ENCODE peak calls at places on chromosomes 3 and 15, in nine cellular contexts. S is A549, I is sigmoid colon, L is body of pancreas, P is adrenal gland, C is tibial nerve, D is IMR-90, B is upper lobe of left lung, Y is transverse colon. O is an unnamed sample.

GRCh38 chr3:36373084-36373483 is 7.2 kb upstream of the STAC start:
- DNase-seq in L (no peak), S (no peak), P (peak), D (peak), Y (no peak), C (no peak), B (no peak), I (no peak), O (no peak)

GRCh38 chr3:113844622-113845222 is 6.1 kb downstream of the GRAMD1C start:
- DNase-seq in Y (no peak), I (no peak), L (no peak), D (peak), B (no peak), P (no peak), S (peak), C (no peak), O (no peak)

GRCh38 chr3:126945891-126946290 is 37.0 kb upstream of the PLXNA1 start:
- DNase-seq in D (no peak), C (no peak), Y (no peak), P (no peak), B (no peak), I (peak), L (no peak), S (no peak), O (no peak)

GRCh38 chr15:71278989-71279756 is 163.9 kb downstream of the THSD4 start:
- DNase-seq in B (peak), I (peak), P (peak), Y (peak), L (peak), C (peak), D (peak), S (peak), O (peak)

GRCh38 chr3:152611905-152612304 is 223.0 kb upstream of the P2RY1 start:
- DNase-seq in L (no peak), P (no peak), D (no peak), Y (no peak), S (no peak), C (no peak), B (no peak), I (no peak), O (no peak)

GRCh38 chr15:61051570-61052031 is 177.5 kb downstream of the RORA start:
- DNase-seq in D (peak), Y (peak), B (peak), L (peak), S (peak), I (peak), P (peak), C (peak), O (no peak)

GRCh38 chr3:123392871-123393620 is 55.8 kb downstream of the ADCY5 start:
- DNase-seq in L (no peak), P (no peak), C (no peak), B (no peak), D (no peak), S (no peak), I (no peak), Y (no peak), O (no peak)

GRCh38 chr3:123330441-123330991 is 118.4 kb downstream of the ADCY5 start:
- DNase-seq in L (no peak), P (no peak), B (no peak), C (no peak), S (no peak), I (peak), Y (peak), D (no peak), O (peak)

GRCh38 chr15:22903961-22904534 is 65.6 kb downstream of the NIPA2 start:
- DNase-seq in P (no peak), B (no peak), L (peak), Y (peak), I (no peak), C (no peak), D (no peak), S (no peak), O (no peak)

GRCh38 chr3:63364909-63365308 is 86.8 kb downstream of the SYNPR start:
- DNase-seq in B (no peak), I (no peak), C (no peak), P (no peak), Y (no peak), D (no peak), S (no peak), L (no peak), O (no peak)

GRCh38 chr3:141646760-141647561 is 91.1 kb upstream of the RNF7 start:
- DNase-seq in C (no peak), I (no peak), S (peak), Y (peak), P (peak), D (peak), L (peak), B (peak), O (no peak)

DNA sequence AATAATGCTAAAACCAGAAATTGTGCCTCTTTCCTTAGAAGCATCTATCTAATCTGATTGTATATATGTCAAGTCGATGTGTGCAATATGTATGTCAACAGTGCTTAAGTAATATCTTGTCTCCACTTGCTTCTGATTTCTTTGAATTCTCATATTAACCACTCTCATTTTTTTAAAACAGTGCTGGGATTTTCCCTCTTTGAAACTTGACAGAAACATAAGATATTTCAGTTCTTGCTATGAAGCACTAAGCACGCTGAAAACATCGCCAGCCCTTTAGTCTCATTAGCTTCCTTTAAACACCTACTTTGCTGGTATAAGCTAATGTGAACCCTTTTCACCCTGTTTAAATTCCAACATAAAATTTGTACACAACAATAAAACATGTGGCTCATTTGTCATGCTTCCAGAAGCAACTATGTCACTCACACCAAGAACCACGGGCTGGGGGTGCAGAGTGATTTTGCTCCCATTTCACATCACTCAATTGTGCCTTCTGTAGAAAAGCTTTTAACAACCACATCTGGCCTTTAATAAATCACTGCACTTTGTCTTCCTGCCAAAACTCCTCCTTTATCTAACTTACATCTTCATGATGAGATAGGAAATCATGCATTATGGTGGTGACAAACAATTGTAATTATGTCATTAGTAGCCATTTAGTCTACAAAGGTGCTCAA is 185.2 kb downstream of the FOXP1 start:
- DNase-seq in C (no peak), Y (no peak), D (no peak), L (no peak), B (no peak), I (no peak), P (no peak), S (no peak), O (no peak)
- TF ChIP-seq POLR2A in C (no peak), Y (no peak), D (no peak), L (no peak), B (no peak), I (no peak), P (no peak), S (no peak), O (no peak)

DNA sequence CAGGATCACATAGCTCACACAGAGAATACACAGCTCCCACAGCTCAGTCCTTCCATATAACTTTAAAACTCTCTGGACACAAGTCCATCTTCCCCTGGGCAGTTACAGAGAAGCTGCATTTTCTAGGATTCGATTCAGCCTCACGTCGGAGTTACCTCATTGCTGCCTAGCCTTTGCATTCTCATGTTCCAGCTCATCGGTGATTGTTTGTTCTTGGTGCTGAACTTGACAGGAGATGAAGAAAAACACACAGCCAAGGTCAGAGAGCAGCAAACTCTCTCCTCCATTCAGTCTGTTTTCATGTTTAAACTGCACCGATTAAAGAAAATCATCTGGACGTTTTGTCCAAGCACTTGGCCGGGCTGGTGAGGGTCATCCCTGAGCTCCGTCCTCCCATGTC is 375.5 kb upstream of the CFAP20DC start:
- DNase-seq in C (no peak), P (no peak), B (no peak), I (no peak), L (peak), S (no peak), Y (no peak), D (peak), O (no peak)
- H3K4me3 ChIP-seq in C (no peak), P (no peak), B (no peak), I (no peak), L (no peak), S (no peak), Y (no peak), D (no peak), O (no peak)

DNA sequence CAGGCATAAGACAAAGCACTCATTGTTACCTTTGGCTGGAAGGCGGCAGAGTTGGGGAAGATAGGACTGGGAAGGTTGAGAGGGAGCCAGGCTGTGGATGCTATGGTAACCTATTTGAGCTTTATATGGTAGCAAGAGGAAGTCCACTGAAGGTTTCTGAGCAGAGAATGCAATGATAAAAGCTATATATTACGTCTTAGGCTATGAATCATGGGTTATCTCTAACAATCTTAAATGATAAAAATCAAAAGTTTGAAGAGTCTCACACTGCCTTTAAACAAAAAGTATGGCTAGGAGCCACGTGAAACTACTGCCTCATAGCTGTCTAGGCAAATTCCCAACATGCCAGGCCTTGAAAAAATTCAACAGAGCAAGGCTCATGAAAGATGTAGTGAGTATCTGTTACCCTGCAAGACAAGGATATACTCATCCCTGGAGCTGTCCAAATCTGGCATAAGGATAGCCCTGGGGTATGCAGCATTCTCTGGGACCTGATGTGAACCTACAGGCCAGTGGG is 4.1 kb downstream of the P3H2 start:
- DNase-seq in Y (no peak), S (no peak), C (no peak), I (no peak), P (peak), B (no peak), L (no peak), D (peak), O (no peak)
- TF ChIP-seq CTCF in Y (no peak), S (no peak), C (no peak), I (no peak), P (no peak), B (no peak), L (no peak), D (no peak), O (no peak)

DNA sequence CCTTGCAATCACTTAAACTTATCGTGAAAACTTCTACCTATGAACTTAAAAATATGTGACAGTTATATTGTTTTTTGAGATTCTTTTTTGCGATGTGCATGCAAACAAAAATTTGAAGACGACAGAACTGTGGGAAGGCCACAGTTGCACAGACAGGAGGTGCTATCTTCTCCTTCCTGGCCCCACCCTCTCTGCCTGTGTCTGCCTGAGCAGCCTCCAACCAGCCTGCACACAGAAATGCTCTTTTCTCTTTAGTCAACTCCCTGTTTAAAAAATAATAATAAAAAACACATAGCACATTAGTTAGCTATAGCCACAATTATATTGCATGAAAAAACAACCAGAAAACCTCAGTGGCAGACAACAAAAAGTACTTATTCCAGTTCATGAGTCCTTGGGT is 212.2 kb downstream of the ZNF621 start:
- DNase-seq in Y (no peak), C (no peak), L (no peak), P (no peak), D (no peak), B (no peak), S (no peak), I (no peak), O (no peak)
- TF ChIP-seq POLR2A in Y (no peak), C (no peak), L (no peak), P (no peak), D (no peak), B (no peak), S (no peak), I (no peak), O (no peak)

DNA sequence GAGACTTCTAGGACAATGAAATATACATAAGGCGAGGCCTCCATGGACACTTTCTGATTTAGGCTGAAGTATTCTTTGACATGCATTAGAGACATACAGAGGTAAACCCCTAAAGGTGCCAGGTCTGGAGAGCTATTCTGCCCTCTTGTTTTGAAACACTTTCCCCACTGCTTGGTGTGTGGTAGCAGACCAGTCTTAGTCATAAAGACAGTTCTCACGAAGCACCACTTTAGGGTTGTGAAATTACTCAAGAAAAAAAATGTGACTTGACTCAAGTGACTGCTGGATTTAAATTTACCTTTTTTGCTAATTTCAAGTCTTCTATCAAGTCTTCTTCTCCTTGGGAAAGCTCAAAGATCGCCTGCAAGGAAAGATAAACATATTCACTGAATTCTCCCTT is 48.5 kb downstream of the ARHGEF3 start:
- DNase-seq in I (no peak), Y (no peak), S (no peak), C (no peak), D (peak), L (no peak), P (no peak), B (peak), O (no peak)
- H3K4me3 ChIP-seq in I (no peak), Y (no peak), S (no peak), C (no peak), D (no peak), L (no peak), P (no peak), B (no peak), O (no peak)

GRCh38 chr3:31294430-31295149 is 238.1 kb upstream of the STT3B start:
- DNase-seq in L (no peak), P (no peak), I (no peak), S (no peak), C (no peak), Y (no peak), D (peak), B (no peak), O (no peak)
- TF ChIP-seq CTCF in L (no peak), P (no peak), I (no peak), S (no peak), C (no peak), Y (no peak), D (no peak), B (no peak), O (no peak)

O was measured in heart left ventricle.